ENCODE peak calls at places on chromosomes 7 and 10, in nine cellular contexts. One of them, this sample, is unnamed.

GRCh38 chr7:66267249-66267648 is 62.1 kb downstream of the TPST1 start:
- DNase-seq in neural crest cell: no peak
- DNase-seq in fibroblast of villous mesenchyme: peak; percentile 97
- DNase-seq in Calu3: no peak
- DNase-seq in HCT116: no peak
- DNase-seq in mucosa of descending colon: no peak
- DNase-seq in adrenal gland: peak; percentile 30
- DNase-seq in GM13976: no peak
- DNase-seq in fibroblast of mammary gland: peak; percentile 95
- DNase-seq in this sample: peak; percentile 82

GRCh38 chr7:80791509-80791929 is 127.3 kb downstream of the SEMA3C start:
- DNase-seq in GM13976: no peak
- DNase-seq in fibroblast of mammary gland: no peak
- DNase-seq in HCT116: no peak
- DNase-seq in Calu3: no peak
- DNase-seq in fibroblast of villous mesenchyme: no peak
- DNase-seq in adrenal gland: no peak
- DNase-seq in mucosa of descending colon: no peak
- DNase-seq in neural crest cell: no peak
- DNase-seq in this sample: no peak

GRCh38 chr7:55469721-55470120 is 102.6 kb downstream of the VOPP1 start:
- DNase-seq in mucosa of descending colon: no peak
- DNase-seq in neural crest cell: no peak
- DNase-seq in GM13976: no peak
- DNase-seq in Calu3: no peak
- DNase-seq in fibroblast of villous mesenchyme: no peak
- DNase-seq in adrenal gland: no peak
- DNase-seq in HCT116: no peak
- DNase-seq in fibroblast of mammary gland: no peak
- DNase-seq in this sample: no peak

GRCh38 chr7:137828456-137828855 is 18.3 kb downstream of the DGKI start:
- DNase-seq in adrenal gland: no peak
- DNase-seq in fibroblast of mammary gland: no peak
- DNase-seq in mucosa of descending colon: no peak
- DNase-seq in fibroblast of villous mesenchyme: no peak
- DNase-seq in GM13976: no peak
- DNase-seq in neural crest cell: no peak
- DNase-seq in Calu3: no peak
- DNase-seq in HCT116: no peak
- DNase-seq in this sample: no peak

GRCh38 chr7:135934651-135935050 is 42.5 kb downstream of the MTPN start:
- DNase-seq in mucosa of descending colon: no peak
- DNase-seq in neural crest cell: no peak
- DNase-seq in Calu3: no peak
- DNase-seq in fibroblast of villous mesenchyme: no peak
- DNase-seq in fibroblast of mammary gland: no peak
- DNase-seq in HCT116: no peak
- DNase-seq in GM13976: no peak
- DNase-seq in adrenal gland: no peak
- DNase-seq in this sample: no peak

GRCh38 chr7:141072548-141073172 is 1.2 kb upstream of the TMEM178B start:
- DNase-seq in mucosa of descending colon: peak; percentile 27
- DNase-seq in GM13976: no peak
- DNase-seq in HCT116: no peak
- DNase-seq in Calu3: peak; percentile 35
- DNase-seq in adrenal gland: peak; percentile 80
- DNase-seq in neural crest cell: peak; percentile 48
- DNase-seq in fibroblast of mammary gland: peak; percentile 81
- DNase-seq in fibroblast of villous mesenchyme: peak; percentile 56
- DNase-seq in this sample: peak; percentile 69

GRCh38 chr7:5408777-5409176 is 14.9 kb downstream of the TNRC18 start:
- DNase-seq in adrenal gland: no peak
- DNase-seq in neural crest cell: no peak
- DNase-seq in HCT116: no peak
- DNase-seq in fibroblast of villous mesenchyme: peak; percentile 71
- DNase-seq in fibroblast of mammary gland: peak; percentile 89
- DNase-seq in mucosa of descending colon: no peak
- DNase-seq in GM13976: no peak
- DNase-seq in Calu3: no peak
- DNase-seq in this sample: no peak

GRCh38 chr7:154872811-154873570 is 129.9 kb downstream of the PAXIP1 start:
- DNase-seq in neural crest cell: no peak
- DNase-seq in mucosa of descending colon: no peak
- DNase-seq in fibroblast of mammary gland: no peak
- DNase-seq in adrenal gland: no peak
- DNase-seq in fibroblast of villous mesenchyme: no peak
- DNase-seq in Calu3: no peak
- DNase-seq in GM13976: no peak
- DNase-seq in HCT116: no peak
- DNase-seq in this sample: no peak

GRCh38 chr7:120260111-120260510 is 12.9 kb upstream of the KCND2 start:
- DNase-seq in fibroblast of mammary gland: no peak
- DNase-seq in Calu3: no peak
- DNase-seq in HCT116: no peak
- DNase-seq in GM13976: no peak
- DNase-seq in mucosa of descending colon: no peak
- DNase-seq in neural crest cell: no peak
- DNase-seq in adrenal gland: no peak
- DNase-seq in fibroblast of villous mesenchyme: no peak
- DNase-seq in this sample: no peak

GRCh38 chr10:119507115-119507514 is 35.4 kb downstream of the RGS10 start:
- DNase-seq in HCT116: no peak
- DNase-seq in adrenal gland: no peak
- DNase-seq in mucosa of descending colon: peak; percentile 9
- DNase-seq in neural crest cell: no peak
- DNase-seq in fibroblast of villous mesenchyme: no peak
- DNase-seq in GM13976: no peak
- DNase-seq in Calu3: no peak
- DNase-seq in fibroblast of mammary gland: no peak
- DNase-seq in this sample: no peak

GRCh38 chr10:116849271-116850057 is at the start of gene ENO4:
- DNase-seq in HCT116: peak; percentile 90
- DNase-seq in GM13976: peak; percentile 71
- DNase-seq in Calu3: peak; percentile 66
- DNase-seq in neural crest cell: peak; percentile 75
- DNase-seq in mucosa of descending colon: peak; percentile 90
- DNase-seq in fibroblast of mammary gland: peak; percentile 71
- DNase-seq in adrenal gland: peak; percentile 83
- DNase-seq in fibroblast of villous mesenchyme: peak; percentile 82
- DNase-seq in this sample: peak; percentile 63

GRCh38 chr10:21449288-21449966 is 76.1 kb downstream of the SKIDA1 start:
- DNase-seq in Calu3: no peak
- DNase-seq in neural crest cell: no peak
- DNase-seq in mucosa of descending colon: no peak
- DNase-seq in adrenal gland: no peak
- DNase-seq in fibroblast of mammary gland: no peak
- DNase-seq in GM13976: peak; percentile 32
- DNase-seq in fibroblast of villous mesenchyme: no peak
- DNase-seq in HCT116: no peak
- DNase-seq in this sample: no peak

GRCh38 chr10:28566458-28566857 is 33.5 kb downstream of the WAC start:
- DNase-seq in fibroblast of mammary gland: peak; percentile 11
- DNase-seq in Calu3: no peak
- DNase-seq in neural crest cell: no peak
- DNase-seq in HCT116: no peak
- DNase-seq in mucosa of descending colon: no peak
- DNase-seq in GM13976: no peak
- DNase-seq in fibroblast of villous mesenchyme: no peak
- DNase-seq in adrenal gland: no peak
- DNase-seq in this sample: no peak

GRCh38 chr7:117158941-117159705 is 163.7 kb downstream of the WNT2 start:
- DNase-seq in neural crest cell: no peak
- DNase-seq in fibroblast of villous mesenchyme: peak; percentile 79
- DNase-seq in Calu3: no peak
- DNase-seq in GM13976: no peak
- DNase-seq in adrenal gland: no peak
- DNase-seq in HCT116: no peak
- DNase-seq in fibroblast of mammary gland: no peak
- DNase-seq in mucosa of descending colon: no peak
- DNase-seq in this sample: no peak

GRCh38 chr7:36607741-36608140 is 116.6 kb downstream of the AOAH start:
- DNase-seq in HCT116: no peak
- DNase-seq in fibroblast of villous mesenchyme: no peak
- DNase-seq in Calu3: no peak
- DNase-seq in GM13976: no peak
- DNase-seq in neural crest cell: no peak
- DNase-seq in fibroblast of mammary gland: no peak
- DNase-seq in adrenal gland: no peak
- DNase-seq in mucosa of descending colon: no peak
- DNase-seq in this sample: no peak

GRCh38 chr7:142177869-142178268 is 66.4 kb downstream of the MGAM2 start:
- DNase-seq in GM13976: no peak
- DNase-seq in HCT116: no peak
- DNase-seq in Calu3: no peak
- DNase-seq in neural crest cell: no peak
- DNase-seq in mucosa of descending colon: no peak
- DNase-seq in adrenal gland: no peak
- DNase-seq in fibroblast of mammary gland: no peak
- DNase-seq in fibroblast of villous mesenchyme: no peak
- DNase-seq in this sample: peak; percentile 1

GRCh38 chr7:27840314-27840713 is 100.4 kb downstream of the TAX1BP1 start:
- DNase-seq in neural crest cell: no peak
- DNase-seq in fibroblast of mammary gland: no peak
- DNase-seq in adrenal gland: no peak
- DNase-seq in HCT116: no peak
- DNase-seq in mucosa of descending colon: no peak
- DNase-seq in Calu3: no peak
- DNase-seq in fibroblast of villous mesenchyme: no peak
- DNase-seq in GM13976: no peak
- DNase-seq in this sample: no peak

GRCh38 chr10:43078175-43078985 is 1.5 kb downstream of the RET start:
- DNase-seq in fibroblast of villous mesenchyme: no peak
- DNase-seq in fibroblast of mammary gland: no peak
- DNase-seq in mucosa of descending colon: no peak
- DNase-seq in GM13976: no peak
- DNase-seq in neural crest cell: no peak
- DNase-seq in HCT116: no peak
- DNase-seq in adrenal gland: no peak
- DNase-seq in Calu3: no peak
- DNase-seq in this sample: no peak

GRCh38 chr10:43077421-43078171 is 727 bp downstream of the RET start:
- DNase-seq in HCT116: no peak
- DNase-seq in adrenal gland: no peak
- DNase-seq in GM13976: no peak
- DNase-seq in fibroblast of mammary gland: no peak
- DNase-seq in Calu3: no peak
- DNase-seq in neural crest cell: no peak
- DNase-seq in mucosa of descending colon: no peak
- DNase-seq in fibroblast of villous mesenchyme: no peak
- DNase-seq in this sample: no peak

GRCh38 chr10:43076876-43077420 is at the start of gene RET:
- DNase-seq in GM13976: peak; percentile 57
- DNase-seq in fibroblast of mammary gland: no peak
- DNase-seq in fibroblast of villous mesenchyme: no peak
- DNase-seq in adrenal gland: peak; percentile 44
- DNase-seq in neural crest cell: no peak
- DNase-seq in Calu3: peak; percentile 31
- DNase-seq in HCT116: no peak
- DNase-seq in mucosa of descending colon: peak; percentile 70
- DNase-seq in this sample: no peak

GRCh38 chr10:43079823-43080222 is 3.0 kb downstream of the RET start:
- DNase-seq in neural crest cell: no peak
- DNase-seq in adrenal gland: no peak
- DNase-seq in Calu3: no peak
- DNase-seq in GM13976: no peak
- DNase-seq in HCT116: no peak
- DNase-seq in mucosa of descending colon: no peak
- DNase-seq in fibroblast of villous mesenchyme: no peak
- DNase-seq in fibroblast of mammary gland: no peak
- DNase-seq in this sample: no peak

DNA sequence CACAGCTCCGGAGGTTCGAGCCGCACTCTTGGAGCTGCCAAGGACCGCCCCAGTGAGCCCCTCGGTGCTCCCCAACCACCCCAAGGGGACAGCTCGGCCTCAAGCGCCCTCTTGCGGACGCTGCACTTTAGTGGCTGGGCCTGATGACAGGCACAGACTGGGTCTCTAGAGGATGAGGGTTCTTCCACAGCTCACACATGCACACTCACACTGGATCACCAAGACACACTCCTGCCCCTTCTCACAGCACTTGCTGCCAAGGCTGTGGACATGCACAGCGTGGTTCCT is 2.1 kb downstream of the RET start:
- DNase-seq in Calu3: peak; percentile 60
- DNase-seq in HCT116: no peak
- DNase-seq in GM13976: peak; percentile 70
- DNase-seq in adrenal gland: peak; percentile 42
- DNase-seq in fibroblast of mammary gland: no peak
- DNase-seq in neural crest cell: peak; percentile 50
- DNase-seq in fibroblast of villous mesenchyme: no peak
- DNase-seq in mucosa of descending colon: peak; percentile 43
- DNase-seq in this sample: no peak
- TF ChIP-seq CTCF in Calu3: peak; percentile 70
- TF ChIP-seq CTCF in HCT116: peak; percentile 84
- TF ChIP-seq CTCF in GM13976: peak; percentile 32
- TF ChIP-seq CTCF in adrenal gland: no peak
- TF ChIP-seq CTCF in fibroblast of mammary gland: peak; percentile 43
- TF ChIP-seq CTCF in neural crest cell: peak; percentile 60
- TF ChIP-seq CTCF in fibroblast of villous mesenchyme: peak; percentile 40
- TF ChIP-seq CTCF in mucosa of descending colon: no peak
- TF ChIP-seq CTCF in this sample: peak; percentile 77

GRCh38 chr10:110498982-110499795 is 1.5 kb downstream of the DUSP5 start:
- DNase-seq in fibroblast of mammary gland: peak; percentile 80
- DNase-seq in neural crest cell: no peak
- DNase-seq in mucosa of descending colon: peak; percentile 43
- DNase-seq in Calu3: peak; percentile 43
- DNase-seq in adrenal gland: peak; percentile 47
- DNase-seq in HCT116: no peak
- DNase-seq in GM13976: peak; percentile 59
- DNase-seq in fibroblast of villous mesenchyme: peak; percentile 65
- DNase-seq in this sample: peak; percentile 68
- TF ChIP-seq CTCF in fibroblast of mammary gland: peak; percentile 21
- TF ChIP-seq CTCF in neural crest cell: no peak
- TF ChIP-seq CTCF in mucosa of descending colon: no peak
- TF ChIP-seq CTCF in Calu3: no peak
- TF ChIP-seq CTCF in adrenal gland: no peak
- TF ChIP-seq CTCF in HCT116: peak; percentile 50
- TF ChIP-seq CTCF in GM13976: peak; percentile 27
- TF ChIP-seq CTCF in fibroblast of villous mesenchyme: peak; percentile 27
- TF ChIP-seq CTCF in this sample: peak; percentile 50

DNA sequence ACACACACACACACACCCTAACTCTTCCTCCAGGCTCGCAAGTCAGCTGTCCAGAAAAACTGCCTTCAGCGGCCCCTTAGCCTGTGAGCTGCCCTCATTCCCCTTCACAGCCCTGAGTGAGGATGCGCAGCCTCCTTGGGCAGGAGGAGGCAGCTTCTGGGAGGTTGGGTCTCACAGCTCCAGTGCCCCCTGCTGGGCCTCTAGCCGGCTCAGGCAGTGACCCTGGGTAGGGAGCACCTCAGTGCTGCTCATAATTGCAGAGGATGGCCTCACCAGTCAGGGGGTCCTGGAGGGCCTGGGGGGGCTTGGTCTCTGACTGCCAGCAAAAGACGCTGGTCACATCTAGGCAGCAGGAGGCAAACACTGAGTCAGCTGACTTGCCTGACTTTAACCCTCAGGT is 43.7 kb downstream of the ZNF273 start:
- DNase-seq in GM13976: no peak
- DNase-seq in neural crest cell: peak; percentile 11
- DNase-seq in mucosa of descending colon: no peak
- DNase-seq in Calu3: peak; percentile 17
- DNase-seq in fibroblast of villous mesenchyme: peak; percentile 1
- DNase-seq in HCT116: no peak
- DNase-seq in fibroblast of mammary gland: peak; percentile 12
- DNase-seq in adrenal gland: no peak
- DNase-seq in this sample: no peak
- TF ChIP-seq CTCF in GM13976: no peak
- TF ChIP-seq CTCF in neural crest cell: peak; percentile 32
- TF ChIP-seq CTCF in mucosa of descending colon: no peak
- TF ChIP-seq CTCF in Calu3: no peak
- TF ChIP-seq CTCF in fibroblast of villous mesenchyme: peak; percentile 19
- TF ChIP-seq CTCF in HCT116: no peak
- TF ChIP-seq CTCF in fibroblast of mammary gland: peak; percentile 25
- TF ChIP-seq CTCF in adrenal gland: no peak
- TF ChIP-seq CTCF in this sample: peak; percentile 25

GRCh38 chr7:106947244-106947728 is 82.2 kb downstream of the PIK3CG start:
- DNase-seq in neural crest cell: peak; percentile 27
- DNase-seq in GM13976: peak; percentile 55
- DNase-seq in fibroblast of mammary gland: peak; percentile 77
- DNase-seq in HCT116: peak; percentile 68
- DNase-seq in Calu3: peak; percentile 40
- DNase-seq in fibroblast of villous mesenchyme: peak; percentile 85
- DNase-seq in mucosa of descending colon: no peak
- DNase-seq in adrenal gland: peak; percentile 68
- DNase-seq in this sample: peak; percentile 69
- TF ChIP-seq CTCF in neural crest cell: peak; percentile 74
- TF ChIP-seq CTCF in GM13976: peak; percentile 27
- TF ChIP-seq CTCF in fibroblast of mammary gland: peak; percentile 70
- TF ChIP-seq CTCF in HCT116: peak; percentile 67
- TF ChIP-seq CTCF in Calu3: no peak
- TF ChIP-seq CTCF in fibroblast of villous mesenchyme: peak; percentile 79
- TF ChIP-seq CTCF in mucosa of descending colon: no peak
- TF ChIP-seq CTCF in adrenal gland: peak; percentile 77
- TF ChIP-seq CTCF in this sample: peak; percentile 85